ENCODE peak calls at places on chromosome 4, in five cellular contexts. One of them, this sample, is unnamed.
A peak's percentile ranks its signal among the peaks of the same experiment; 100 is the strongest.

GRCh38 chr4:125750827-125751466 is 436.2 kb downstream of the FAT4 start:
- DNase-seq in HCT116: no peak
- DNase-seq in HepG2: peak; percentile 23
- DNase-seq in SK-N-SH: peak; percentile 29
- DNase-seq in H1: peak; percentile 23
- DNase-seq in this sample: peak; percentile 18

GRCh38 chr4:681736-682451 is 7.1 kb downstream of the SLC49A3 start:
- DNase-seq in HCT116: no peak
- DNase-seq in HepG2: peak; percentile 62
- DNase-seq in SK-N-SH: peak; percentile 88
- DNase-seq in H1: no peak
- DNase-seq in this sample: no peak

GRCh38 chr4:53622739-53623151 is 31.5 kb upstream of the LNX1 start:
- DNase-seq in HCT116: no peak
- DNase-seq in HepG2: no peak
- DNase-seq in SK-N-SH: no peak
- DNase-seq in H1: no peak
- DNase-seq in this sample: no peak

GRCh38 chr4:149999485-150000074 is 78.7 kb upstream of the DCLK2 start:
- DNase-seq in HCT116: peak; percentile 60
- DNase-seq in HepG2: peak; percentile 32
- DNase-seq in SK-N-SH: peak; percentile 34
- DNase-seq in H1: no peak
- DNase-seq in this sample: peak; percentile 15

GRCh38 chr4:21802406-21802805 is 146.2 kb downstream of the KCNIP4 start:
- DNase-seq in HCT116: no peak
- DNase-seq in HepG2: no peak
- DNase-seq in SK-N-SH: no peak
- DNase-seq in H1: no peak
- DNase-seq in this sample: no peak

GRCh38 chr4:56276547-56276946 is 110.7 kb downstream of the AASDH start:
- DNase-seq in HCT116: no peak
- DNase-seq in HepG2: no peak
- DNase-seq in SK-N-SH: no peak
- DNase-seq in H1: no peak
- DNase-seq in this sample: no peak

GRCh38 chr4:78325244-78326187 is 226.1 kb upstream of the ANXA3 start:
- DNase-seq in HCT116: no peak
- DNase-seq in HepG2: no peak
- DNase-seq in SK-N-SH: no peak
- DNase-seq in H1: no peak
- DNase-seq in this sample: no peak

GRCh38 chr4:25098964-25099843 is 61.0 kb downstream of the SEPSECS start:
- DNase-seq in HCT116: no peak
- DNase-seq in HepG2: no peak
- DNase-seq in SK-N-SH: peak; percentile 43
- DNase-seq in H1: no peak
- DNase-seq in this sample: no peak

GRCh38 chr4:161577604-161578301 is 586.0 kb downstream of the FSTL5 start:
- DNase-seq in HCT116: no peak
- DNase-seq in HepG2: no peak
- DNase-seq in SK-N-SH: no peak
- DNase-seq in H1: no peak
- DNase-seq in this sample: no peak

GRCh38 chr4:182454440-182455013 is 211.3 kb downstream of the TENM3 start:
- DNase-seq in HCT116: no peak
- DNase-seq in HepG2: no peak
- DNase-seq in SK-N-SH: no peak
- DNase-seq in H1: no peak
- DNase-seq in this sample: no peak

GRCh38 chr4:6177587-6178197 is 22.7 kb downstream of the JAKMIP1 start:
- DNase-seq in HCT116: no peak
- DNase-seq in HepG2: no peak
- DNase-seq in SK-N-SH: no peak
- DNase-seq in H1: no peak
- DNase-seq in this sample: no peak

GRCh38 chr4:94548571-94548970 is 96.8 kb downstream of the PDLIM5 start:
- DNase-seq in HCT116: peak; percentile 43
- DNase-seq in HepG2: peak; percentile 71
- DNase-seq in SK-N-SH: no peak
- DNase-seq in H1: no peak
- DNase-seq in this sample: no peak

GRCh38 chr4:88522702-88523324 is 763 bp downstream of the PYURF start:
- DNase-seq in HCT116: no peak
- DNase-seq in HepG2: peak; percentile 9
- DNase-seq in SK-N-SH: peak; percentile 45
- DNase-seq in H1: no peak
- DNase-seq in this sample: no peak

GRCh38 chr4:72933029-72933428 is 136.5 kb downstream of the COX18 start:
- DNase-seq in HCT116: no peak
- DNase-seq in HepG2: no peak
- DNase-seq in SK-N-SH: no peak
- DNase-seq in H1: no peak
- DNase-seq in this sample: no peak

GRCh38 chr4:151485541-151486131 is 76.7 kb downstream of the FHIP1A start:
- DNase-seq in HCT116: no peak
- DNase-seq in HepG2: no peak
- DNase-seq in SK-N-SH: no peak
- DNase-seq in H1: no peak
- DNase-seq in this sample: peak; percentile 16

GRCh38 chr4:176400816-176401461 is 81.2 kb downstream of the SPCS3 start:
- DNase-seq in HCT116: no peak
- DNase-seq in HepG2: no peak
- DNase-seq in SK-N-SH: no peak
- DNase-seq in H1: no peak
- DNase-seq in this sample: no peak

GRCh38 chr4:26884486-26884988 is 23.9 kb downstream of the STIM2 start:
- DNase-seq in HCT116: no peak
- DNase-seq in HepG2: no peak
- DNase-seq in SK-N-SH: no peak
- DNase-seq in H1: no peak
- DNase-seq in this sample: no peak

GRCh38 chr4:19063662-19064061 is 1042.1 kb upstream of the LCORL start:
- DNase-seq in HCT116: no peak
- DNase-seq in HepG2: no peak
- DNase-seq in SK-N-SH: no peak
- DNase-seq in H1: no peak
- DNase-seq in this sample: no peak

GRCh38 chr4:147836807-147837206 is 104.9 kb downstream of the ARHGAP10 start:
- DNase-seq in HCT116: no peak
- DNase-seq in HepG2: no peak
- DNase-seq in SK-N-SH: no peak
- DNase-seq in H1: no peak
- DNase-seq in this sample: no peak

GRCh38 chr4:86816463-86817107 is 32.6 kb downstream of the SLC10A6 start:
- DNase-seq in HCT116: no peak
- DNase-seq in HepG2: no peak
- DNase-seq in SK-N-SH: peak; percentile 21
- DNase-seq in H1: no peak
- DNase-seq in this sample: no peak

GRCh38 chr4:152655272-152656129 is 24.3 kb downstream of the TMEM154 start:
- DNase-seq in HCT116: no peak
- DNase-seq in HepG2: no peak
- DNase-seq in SK-N-SH: no peak
- DNase-seq in H1: no peak
- DNase-seq in this sample: no peak

GRCh38 chr4:72207196-72207595 is 175.4 kb downstream of the NPFFR2 start:
- DNase-seq in HCT116: no peak
- DNase-seq in HepG2: no peak
- DNase-seq in SK-N-SH: no peak
- DNase-seq in H1: no peak
- DNase-seq in this sample: no peak

GRCh38 chr4:10153161-10153560 is 36.6 kb upstream of the WDR1 start:
- DNase-seq in HCT116: no peak
- DNase-seq in HepG2: no peak
- DNase-seq in SK-N-SH: no peak
- DNase-seq in H1: no peak
- DNase-seq in this sample: no peak

GRCh38 chr4:91958651-91959050 is 345.1 kb upstream of the GRID2 start:
- DNase-seq in HCT116: no peak
- DNase-seq in HepG2: no peak
- DNase-seq in SK-N-SH: peak; percentile 9
- DNase-seq in H1: no peak
- DNase-seq in this sample: peak; percentile 13

GRCh38 chr4:16521156-16521915 is 295.1 kb upstream of the TAPT1 start:
- DNase-seq in HCT116: no peak
- DNase-seq in HepG2: no peak
- DNase-seq in SK-N-SH: no peak
- DNase-seq in H1: no peak
- DNase-seq in this sample: no peak

GRCh38 chr4:111941957-111942356 is 203.3 kb upstream of the FAM241A start:
- DNase-seq in HCT116: no peak
- DNase-seq in HepG2: no peak
- DNase-seq in SK-N-SH: no peak
- DNase-seq in H1: no peak
- DNase-seq in this sample: no peak
- H3K4me1 ChIP-seq in HCT116: peaks cover 4% of the 10 kb centered on the region
- H3K4me1 ChIP-seq in HepG2: no peaks in the 10 kb centered on the region
- H3K4me1 ChIP-seq in SK-N-SH: no peaks in the 10 kb centered on the region
- H3K4me1 ChIP-seq in H1: no peaks in the 10 kb centered on the region
- H3K4me1 ChIP-seq in this sample: no peaks in the 10 kb centered on the region

GRCh38 chr4:74268643-74269042 is 39.6 kb upstream of the EPGN start:
- DNase-seq in HCT116: no peak
- DNase-seq in HepG2: no peak
- DNase-seq in SK-N-SH: no peak
- DNase-seq in H1: no peak
- DNase-seq in this sample: no peak
- TF ChIP-seq YY1 in HCT116: no peak
- TF ChIP-seq YY1 in HepG2: no peak
- TF ChIP-seq YY1 in SK-N-SH: no peak
- TF ChIP-seq YY1 in H1: no peak
- TF ChIP-seq YY1 in this sample: no peak

DNA sequence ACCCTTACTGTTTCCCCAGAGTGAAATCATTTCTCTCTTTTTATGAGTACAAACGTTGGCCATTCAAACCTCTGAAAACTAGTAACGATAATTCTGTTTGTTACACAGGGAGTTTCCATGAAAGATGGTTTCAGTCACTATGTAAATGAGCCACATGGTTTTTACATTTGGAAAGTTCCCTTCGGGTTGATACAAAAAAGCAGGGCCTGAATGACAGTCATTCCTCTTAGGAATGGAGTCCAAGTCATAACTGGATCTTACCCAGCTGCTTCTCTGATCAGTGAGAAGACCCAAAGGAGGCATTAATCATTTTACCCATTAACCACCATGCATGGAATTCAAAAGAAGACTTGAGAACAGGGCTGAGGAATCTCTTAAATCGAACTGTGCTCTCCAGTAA is 3.4 kb downstream of the SOWAHB start:
- DNase-seq in HCT116: no peak
- DNase-seq in HepG2: no peak
- DNase-seq in SK-N-SH: no peak
- DNase-seq in H1: no peak
- DNase-seq in this sample: no peak
- H3K4me1 ChIP-seq in HCT116: peaks cover 15% of the 10 kb centered on the region
- H3K4me1 ChIP-seq in HepG2: peaks cover 32% of the 10 kb centered on the region
- H3K4me1 ChIP-seq in SK-N-SH: no peaks in the 10 kb centered on the region
- H3K4me1 ChIP-seq in H1: peaks cover 1% of the 10 kb centered on the region
- H3K4me1 ChIP-seq in this sample: peaks cover 2% of the 10 kb centered on the region

GRCh38 chr4:82753238-82753637 is 45.4 kb downstream of the SCD5 start:
- DNase-seq in HCT116: no peak
- DNase-seq in HepG2: no peak
- DNase-seq in SK-N-SH: peak; percentile 28
- DNase-seq in H1: no peak
- DNase-seq in this sample: no peak

GRCh38 chr4:82756061-82756460 is 42.5 kb downstream of the SCD5 start:
- DNase-seq in HCT116: no peak
- DNase-seq in HepG2: no peak
- DNase-seq in SK-N-SH: no peak
- DNase-seq in H1: no peak
- DNase-seq in this sample: no peak

GRCh38 chr4:82748781-82749504 is 49.7 kb downstream of the SCD5 start:
- DNase-seq in HCT116: no peak
- DNase-seq in HepG2: no peak
- DNase-seq in SK-N-SH: no peak
- DNase-seq in H1: no peak
- DNase-seq in this sample: no peak

GRCh38 chr4:82754546-82755165 is 43.9 kb downstream of the SCD5 start:
- DNase-seq in HCT116: no peak
- DNase-seq in HepG2: no peak
- DNase-seq in SK-N-SH: no peak
- DNase-seq in H1: no peak
- DNase-seq in this sample: no peak

GRCh38 chr4:82753725-82754410 is 44.7 kb downstream of the SCD5 start:
- DNase-seq in HCT116: no peak
- DNase-seq in HepG2: no peak
- DNase-seq in SK-N-SH: no peak
- DNase-seq in H1: no peak
- DNase-seq in this sample: no peak
- TF ChIP-seq YY1 in HCT116: no peak
- TF ChIP-seq YY1 in HepG2: no peak
- TF ChIP-seq YY1 in SK-N-SH: no peak
- TF ChIP-seq YY1 in H1: no peak
- TF ChIP-seq YY1 in this sample: no peak

GRCh38 chr4:76694056-76694455 is 203.9 kb downstream of the SOWAHB start:
- DNase-seq in HCT116: no peak
- DNase-seq in HepG2: no peak
- DNase-seq in SK-N-SH: no peak
- DNase-seq in H1: no peak
- DNase-seq in this sample: no peak
- H3K4me1 ChIP-seq in HCT116: peaks cover 35% of the 10 kb centered on the region
- H3K4me1 ChIP-seq in HepG2: peaks cover 7% of the 10 kb centered on the region
- H3K4me1 ChIP-seq in SK-N-SH: peaks cover 29% of the 10 kb centered on the region
- H3K4me1 ChIP-seq in H1: peaks cover 18% of the 10 kb centered on the region
- H3K4me1 ChIP-seq in this sample: peaks cover 7% of the 10 kb centered on the region

DNA sequence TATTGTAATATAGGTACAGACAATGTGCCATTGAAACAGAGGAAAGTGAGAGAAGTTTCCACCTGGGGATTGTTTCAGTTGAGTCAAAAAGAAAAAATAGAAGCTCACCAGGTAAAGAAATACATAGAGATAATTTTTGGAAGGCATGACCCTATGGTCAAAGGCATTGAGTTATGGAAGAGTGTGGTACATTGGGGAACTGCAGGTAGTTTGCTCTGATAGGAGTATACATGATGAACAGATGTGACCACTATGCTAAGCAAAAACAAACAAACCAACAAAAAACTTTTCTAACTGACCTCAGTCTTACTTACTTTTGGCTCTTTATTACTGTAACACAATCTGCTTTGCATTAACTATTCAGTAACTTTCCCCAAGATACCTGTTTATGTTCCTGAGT is 85.9 kb downstream of the UGT8 start:
- DNase-seq in HCT116: no peak
- DNase-seq in HepG2: no peak
- DNase-seq in SK-N-SH: no peak
- DNase-seq in H1: no peak
- DNase-seq in this sample: no peak
- TF ChIP-seq YY1 in HCT116: no peak
- TF ChIP-seq YY1 in HepG2: no peak
- TF ChIP-seq YY1 in SK-N-SH: no peak
- TF ChIP-seq YY1 in H1: no peak
- TF ChIP-seq YY1 in this sample: no peak